ENCODE peak calls at places on chromosomes 3 and 15, in seven cellular contexts. K is adrenal gland, L is RWPE1, E is heart left ventricle, A is choroid plexus epithelial cell, S is GM06990, W is psoas muscle. G is an unnamed sample.

GRCh38 chr15:52247032-52247431 is 48.6 kb downstream of the MYO5C start:
- DNase-seq in K (no peak), L (no peak), E (no peak), A (peak; percentile 98), S (no peak), W (no peak), G (no peak)

GRCh38 chr3:133037440-133037839 is 751 bp upstream of the TMEM108 start:
- DNase-seq in K (no peak), L (no peak), E (no peak), A (no peak), S (no peak), W (no peak), G (peak; percentile 10)

GRCh38 chr3:186315581-186316354 is 46.3 kb downstream of the DGKG start:
- DNase-seq in K (no peak), L (peak; percentile 15), E (no peak), A (no peak), S (no peak), W (no peak), G (no peak)

GRCh38 chr3:39401983-39402382 is 4.5 kb upstream of the RPSA start:
- DNase-seq in K (peak; percentile 55), L (no peak), E (no peak), A (peak; percentile 25), S (no peak), W (no peak), G (no peak)

GRCh38 chr3:104952587-104952986 is 414.1 kb upstream of the ALCAM start:
- DNase-seq in K (no peak), L (peak; percentile 45), E (no peak), A (peak; percentile 85), S (no peak), W (no peak), G (no peak)

GRCh38 chr15:45023659-45024320 is 795 bp downstream of the SORD start:
- DNase-seq in K (no peak), L (peak; percentile 18), E (no peak), A (peak; percentile 28), S (no peak), W (no peak), G (no peak)

GRCh38 chr15:65184305-65184943 is 718 bp downstream of the CLPX start:
- DNase-seq in K (peak; percentile 57), L (peak; percentile 60), E (peak; percentile 77), A (peak; percentile 56), S (peak; percentile 73), W (peak; percentile 79), G (peak; percentile 57)

GRCh38 chr3:65642903-65643302 is 395.8 kb downstream of the MAGI1 start:
- DNase-seq in K (no peak), L (no peak), E (no peak), A (no peak), S (no peak), W (no peak), G (no peak)

GRCh38 chr3:50520849-50521248 is 17.4 kb upstream of the CACNA2D2 start:
- DNase-seq in K (no peak), L (no peak), E (no peak), A (no peak), S (no peak), W (no peak), G (no peak)

GRCh38 chr15:79308874-79309273 is 2.0 kb upstream of the TMED3 start:
- DNase-seq in K (no peak), L (no peak), E (no peak), A (no peak), S (no peak), W (no peak), G (no peak)

GRCh38 chr3:42501321-42501680 is 1.1 kb upstream of the VIPR1 start:
- DNase-seq in K (no peak), L (no peak), E (no peak), A (no peak), S (no peak), W (no peak), G (no peak)

GRCh38 chr3:167823738-167824137 is 88.2 kb downstream of the SERPINI1 start:
- DNase-seq in K (no peak), L (no peak), E (no peak), A (no peak), S (no peak), W (no peak), G (no peak)

GRCh38 chr3:50617096-50617791 is at the start of gene MAPKAPK3:
- DNase-seq in K (no peak), L (no peak), E (peak; percentile 83), A (no peak), S (no peak), W (peak; percentile 90), G (no peak)

GRCh38 chr3:105353485-105354161 is 13.1 kb upstream of the ALCAM start:
- DNase-seq in K (peak; percentile 27), L (peak; percentile 39), E (peak; percentile 52), A (peak; percentile 78), S (no peak), W (peak; percentile 56), G (no peak)

GRCh38 chr3:40970067-40970466 is 229.2 kb upstream of the CTNNB1 start:
- DNase-seq in K (no peak), L (no peak), E (no peak), A (no peak), S (no peak), W (no peak), G (no peak)

GRCh38 chr3:169091196-169091595 is 572.3 kb downstream of the MECOM start:
- DNase-seq in K (no peak), L (peak; percentile 59), E (no peak), A (peak; percentile 87), S (no peak), W (no peak), G (no peak)

GRCh38 chr3:97971679-97972567 is at the start of gene RIOX2:
- DNase-seq in K (peak; percentile 74), L (peak; percentile 71), E (peak; percentile 88), A (peak; percentile 71), S (peak; percentile 86), W (peak; percentile 87), G (peak; percentile 89)
- TF ChIP-seq CTCF in K (no peak), L (no peak), E (no peak), A (peak; percentile 34), S (no peak), W (no peak), G (no peak)

GRCh38 chr3:125916376-125916978 is 52.5 kb upstream of the ROPN1B start:
- DNase-seq in K (peak; percentile 99), L (peak; percentile 82), E (no peak), A (peak; percentile 97), S (peak; percentile 93), W (no peak), G (peak; percentile 93)
- TF ChIP-seq CTCF in K (peak; percentile 18), L (no peak), E (no peak), A (peak; percentile 46), S (peak; percentile 53), W (no peak), G (peak; percentile 64)

GRCh38 chr3:119559441-119559963 is at the start of gene CD80:
- DNase-seq in K (no peak), L (peak; percentile 19), E (peak; percentile 70), A (peak; percentile 74), S (peak; percentile 78), W (peak; percentile 54), G (peak; percentile 58)
- TF ChIP-seq CTCF in K (peak; percentile 37), L (no peak), E (no peak), A (peak; percentile 69), S (peak; percentile 75), W (no peak), G (peak; percentile 67)

DNA sequence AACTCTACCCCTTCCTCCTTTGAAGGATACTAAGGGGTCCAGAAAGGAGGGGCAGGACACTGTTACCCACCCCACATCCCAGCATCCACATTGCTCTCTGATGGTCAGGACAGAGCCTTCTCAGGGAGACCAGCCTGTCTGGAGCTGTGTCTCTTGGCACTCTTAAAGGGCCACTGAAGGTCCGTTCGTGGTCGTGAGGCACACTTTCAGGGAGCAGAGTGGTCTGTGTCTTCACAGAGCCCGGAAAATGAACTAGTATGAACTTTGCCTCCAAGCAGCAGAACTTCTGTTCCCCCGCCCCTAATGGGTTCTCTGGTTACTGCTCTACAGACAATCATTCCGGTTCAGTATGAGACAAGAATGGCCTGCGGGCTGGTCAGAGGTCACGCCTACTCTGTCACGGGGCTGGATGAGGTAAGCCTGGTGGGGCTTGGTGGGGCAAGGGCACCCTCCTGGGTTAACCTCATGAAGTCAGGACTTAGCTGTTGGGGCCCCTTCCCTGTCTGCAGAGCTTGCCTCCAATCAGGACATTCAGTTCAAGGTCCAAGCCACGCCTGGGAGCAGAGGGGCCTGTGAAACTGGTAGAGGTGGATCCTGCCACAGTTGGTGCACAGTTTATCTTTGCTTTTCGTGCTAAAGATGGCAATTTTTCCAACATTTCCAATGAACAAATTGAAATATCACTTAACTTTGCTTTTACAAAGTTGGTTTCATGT is 33.2 kb downstream of the CAPN3 start:
- DNase-seq in K (no peak), L (no peak), E (no peak), A (peak; percentile 15), S (no peak), W (no peak), G (no peak)
- TF ChIP-seq CTCF in K (no peak), L (no peak), E (no peak), A (no peak), S (no peak), W (no peak), G (no peak)

DNA sequence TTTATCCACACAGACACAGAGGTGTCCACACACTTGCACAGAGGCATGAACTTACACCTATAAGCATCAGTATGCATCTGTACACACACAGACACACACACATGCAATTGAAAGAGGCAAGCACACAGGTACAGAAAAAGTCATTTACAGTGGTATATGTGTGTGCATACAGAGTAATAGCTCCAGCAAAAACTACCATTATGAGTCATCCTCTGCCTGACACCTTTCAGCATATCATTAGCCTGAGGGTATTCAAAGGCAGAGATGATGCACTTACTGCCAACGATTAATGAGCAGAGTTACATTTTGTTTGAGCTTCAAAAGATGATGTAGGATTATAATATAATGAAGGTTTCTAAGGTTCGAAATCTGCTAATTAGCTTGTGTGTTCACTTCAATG is 100.3 kb upstream of the TPRG1 start:
- DNase-seq in K (no peak), L (peak; percentile 58), E (no peak), A (no peak), S (no peak), W (no peak), G (no peak)
- TF ChIP-seq CTCF in K (no peak), L (no peak), E (no peak), A (no peak), S (no peak), W (no peak), G (no peak)

DNA sequence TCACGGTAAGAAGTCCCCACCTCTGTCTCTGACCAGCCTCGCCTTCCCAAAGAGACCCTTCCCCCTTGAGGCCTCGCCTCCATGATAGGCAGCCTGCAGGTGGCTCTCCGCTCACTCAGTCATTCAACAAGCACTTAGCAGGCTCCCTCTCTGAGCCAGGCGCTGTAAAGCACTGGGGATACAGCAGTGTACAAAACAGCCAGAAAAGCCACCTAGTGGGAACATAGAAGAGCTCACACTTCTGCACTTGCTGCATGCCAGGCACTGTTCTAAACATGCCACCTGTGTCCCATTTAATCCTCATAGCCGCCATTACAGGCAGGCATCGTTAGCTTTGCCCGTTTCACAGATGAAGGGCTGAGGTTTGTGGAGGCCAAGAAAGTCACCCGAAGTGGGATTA is 56.0 kb downstream of the SEMA3G start:
- DNase-seq in K (no peak), L (no peak), E (no peak), A (peak; percentile 24), S (no peak), W (no peak), G (no peak)
- TF ChIP-seq CTCF in K (no peak), L (no peak), E (no peak), A (peak; percentile 29), S (no peak), W (no peak), G (no peak)